ENCODE peak calls at places on chromosomes 16 and 17, in five cellular contexts. B is H1, N is mesenchymal stem cell, L is H9, P is trophoblast cell. C is an unnamed sample.
A peak's percentile ranks its signal among the peaks of the same experiment; 100 is the strongest.

GRCh38 chr17:49676276-49676868 is 1.5 kb downstream of the SPOP start:
- DNase-seq in N (peak; percentile 65), P (peak; percentile 34), B (peak; percentile 22), L (no peak), C (peak; percentile 31)

GRCh38 chr17:6077746-6078145 is 7.6 kb downstream of the WSCD1 start:
- DNase-seq in P (no peak), L (no peak), N (no peak), B (no peak), C (peak; percentile 63)

GRCh38 chr16:89002851-89003830 is 26.1 kb upstream of the CBFA2T3 start:
- DNase-seq in P (no peak), N (no peak), L (no peak), B (peak; percentile 44), C (no peak)

GRCh38 chr17:80791758-80792284 is 199.8 kb upstream of the CHMP6 start:
- DNase-seq in L (no peak), B (no peak), P (peak; percentile 53), N (peak; percentile 100), C (no peak)

GRCh38 chr16:58426960-58427359 is 34.7 kb downstream of the GINS3 start:
- DNase-seq in P (no peak), N (no peak), L (no peak), B (no peak), C (no peak)

GRCh38 chr17:927611-928461 is 51.7 kb downstream of the NXN start:
- DNase-seq in L (no peak), P (peak; percentile 70), B (no peak), N (peak; percentile 98), C (no peak)

GRCh38 chr17:82287849-82288601 is 14.5 kb upstream of the CSNK1D start:
- DNase-seq in N (peak; percentile 95), B (no peak), L (no peak), P (no peak), C (no peak)

GRCh38 chr17:42200702-42201101 is 6.4 kb upstream of the GHDC start:
- DNase-seq in N (no peak), P (no peak), L (no peak), B (no peak), C (no peak)

GRCh38 chr16:10856042-10856441 is 21.0 kb upstream of the CIITA start:
- DNase-seq in L (no peak), B (no peak), P (no peak), N (no peak), C (no peak)

GRCh38 chr16:3106205-3106928 is 6.0 kb upstream of the ZNF205 start:
- DNase-seq in P (peak; percentile 93), L (peak; percentile 97), B (peak; percentile 97), N (peak; percentile 85), C (peak; percentile 89)

GRCh38 chr17:15914400-15915165 is 30.3 kb upstream of the ADORA2B start:
- DNase-seq in L (no peak), B (no peak), N (peak; percentile 87), P (peak; percentile 55), C (no peak)

GRCh38 chr17:66302761-66303626 is 581 bp downstream of the PRKCA start:
- DNase-seq in P (peak; percentile 35), B (peak; percentile 73), N (peak; percentile 65), L (peak; percentile 74), C (peak; percentile 43)

GRCh38 chr17:1693339-1693738 is 8.7 kb upstream of the PRPF8 start:
- DNase-seq in L (no peak), P (no peak), N (peak; percentile 71), B (no peak), C (no peak)

GRCh38 chr17:72407336-72408121 is 286.7 kb downstream of the SOX9 start:
- DNase-seq in B (no peak), N (peak; percentile 97), P (peak; percentile 43), L (peak; percentile 66), C (no peak)

GRCh38 chr17:79812969-79813825 is 16.3 kb upstream of the CBX8 start:
- DNase-seq in B (peak; percentile 63), P (no peak), N (no peak), L (peak; percentile 50), C (no peak)

DNA sequence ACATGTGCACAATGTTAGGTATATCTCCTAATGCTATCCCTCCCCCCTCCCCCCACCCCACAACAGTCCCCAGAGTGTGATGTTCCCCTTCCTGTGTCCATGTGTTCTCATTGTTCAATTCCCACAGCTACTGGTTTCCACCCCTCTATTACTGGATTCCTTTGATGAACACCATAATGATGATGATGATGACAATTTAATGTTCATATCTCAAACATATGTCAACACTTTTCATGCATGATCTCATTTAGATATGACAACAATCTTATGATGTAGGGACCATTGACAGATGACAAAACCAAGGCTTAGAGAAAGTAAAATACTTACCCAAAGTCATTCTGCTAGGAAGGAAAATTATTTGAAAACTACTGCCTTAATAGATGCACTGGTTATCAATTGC is 97.6 kb downstream of the TMEM114 start:
- DNase-seq in B (no peak), L (no peak), P (no peak), N (no peak), C (no peak)
- H2BK12ac ChIP-seq in B (no peak overlapping the region), L (no peak overlapping the region), P (no peak overlapping the region), N (no peak overlapping the region), C (no peak overlapping the region)

GRCh38 chr17:30913955-30914354 is 7.8 kb upstream of the ADAP2 start:
- DNase-seq in L (no peak), B (no peak), N (no peak), P (no peak), C (no peak)

GRCh38 chr17:30906101-30906911 is at the start of gene TEFM:
- DNase-seq in B (peak; percentile 96), N (peak; percentile 93), P (peak; percentile 97), L (peak; percentile 96), C (peak; percentile 87)

GRCh38 chr17:30905742-30906100 is 317 bp downstream of the TEFM start:
- DNase-seq in N (no peak), P (peak; percentile 49), L (peak; percentile 43), B (no peak), C (no peak)

GRCh38 chr17:30908717-30909420 is 2.8 kb upstream of the TEFM start:
- DNase-seq in B (no peak), N (no peak), P (no peak), L (no peak), C (no peak)
- H2BK12ac ChIP-seq in B (no peak overlapping the region), N (no peak overlapping the region), P (no peak overlapping the region), L (no peak overlapping the region), C (no peak overlapping the region)

GRCh38 chr17:69405096-69405495 is 9.4 kb upstream of the MAP2K6 start:
- DNase-seq in P (peak; percentile 94), N (no peak), B (no peak), L (no peak), C (no peak)

GRCh38 chr17:69406906-69407305 is 7.6 kb upstream of the MAP2K6 start:
- DNase-seq in N (no peak), L (no peak), B (no peak), P (no peak), C (no peak)

GRCh38 chr17:69402052-69402451 is 12.4 kb upstream of the MAP2K6 start:
- DNase-seq in B (no peak), N (no peak), L (no peak), P (peak; percentile 93), C (no peak)

GRCh38 chr17:69401251-69401650 is 13.2 kb upstream of the MAP2K6 start:
- DNase-seq in P (peak; percentile 97), L (no peak), B (no peak), N (no peak), C (no peak)

DNA sequence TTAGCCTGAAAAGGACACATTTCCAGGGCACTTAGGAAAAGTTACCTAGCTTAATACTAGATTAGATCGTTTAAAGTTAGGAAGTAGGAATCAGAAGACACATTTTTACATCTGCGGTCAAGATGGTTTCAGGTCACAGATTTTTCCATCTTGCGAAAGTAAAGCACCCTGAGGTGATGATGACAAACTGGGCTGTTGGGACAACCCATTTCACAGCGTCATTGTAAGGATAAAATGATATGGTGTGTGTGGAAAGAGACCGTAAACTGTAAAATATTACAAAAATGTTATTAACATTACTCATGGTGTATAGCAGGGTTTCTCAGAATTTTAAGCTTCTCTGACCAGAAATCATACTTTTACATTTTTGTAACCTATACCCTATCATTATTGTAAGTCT is 10.1 kb upstream of the MAP2K6 start:
- DNase-seq in B (no peak), L (no peak), N (no peak), P (peak; percentile 98), C (no peak)
- H2BK12ac ChIP-seq in B (no peak overlapping the region), L (no peak overlapping the region), N (no peak overlapping the region), P (no peak overlapping the region), C (no peak overlapping the region)

GRCh38 chr16:75429621-75430403 is 3.5 kb downstream of the CFDP1 start:
- DNase-seq in N (no peak), L (no peak), P (peak; percentile 73), B (peak; percentile 7), C (no peak)

GRCh38 chr16:75432828-75433731 is at the start of gene CFDP1:
- DNase-seq in B (peak; percentile 97), L (peak; percentile 95), P (peak; percentile 99), N (peak; percentile 96), C (peak; percentile 92)

GRCh38 chr16:75433732-75434413 is 570 bp upstream of the CFDP1 start:
- DNase-seq in L (peak; percentile 78), P (peak; percentile 93), B (peak; percentile 71), N (peak; percentile 98), C (no peak)
- H2BK12ac ChIP-seq in L (peak overlapping the region; percentile 92), P (no peak overlapping the region), B (peak overlapping the region; percentile 89), N (no peak overlapping the region), C (no peak overlapping the region)

GRCh38 chr16:7579454-7579853 is 246.8 kb downstream of the RBFOX1 start:
- DNase-seq in B (no peak), L (no peak), P (no peak), N (no peak), C (no peak)
- H2BK12ac ChIP-seq in B (no peak overlapping the region), L (no peak overlapping the region), P (no peak overlapping the region), N (no peak overlapping the region), C (no peak overlapping the region)